ENCODE peak calls at places on chromosome 6, in five cellular contexts. F, S, N, Y and K are unnamed samples.

GRCh38 chr6:4912559-4912958 is 91.3 kb downstream of the RPP40 start:
- DNase-seq in F (no peak), S (no peak), N (no peak), Y (no peak), K (no peak)

GRCh38 chr6:89433637-89434499 is 916 bp downstream of the ANKRD6 start:
- DNase-seq in F (no peak), S (no peak), N (no peak), Y (no peak), K (peak)

GRCh38 chr6:42923656-42924055 is 5.6 kb upstream of the CNPY3 start:
- DNase-seq in F (no peak), S (no peak), N (no peak), Y (peak), K (no peak)

GRCh38 chr6:113406051-113406695 is 451.0 kb upstream of the MARCKS start:
- DNase-seq in F (no peak), S (no peak), N (no peak), Y (no peak), K (no peak)

GRCh38 chr6:73879466-73879865 is 183.5 kb downstream of the CD109 start:
- DNase-seq in F (no peak), S (no peak), N (no peak), Y (no peak), K (no peak)

GRCh38 chr6:36094238-36094637 is 36.1 kb upstream of the MAPK13 start:
- DNase-seq in F (no peak), S (no peak), N (no peak), Y (no peak), K (no peak)

GRCh38 chr6:36927114-36927513 is 27.4 kb upstream of the PI16 start:
- DNase-seq in F (no peak), S (no peak), N (no peak), Y (no peak), K (no peak)

GRCh38 chr6:31308050-31308844 is 36.4 kb upstream of the HLA-C start:
- DNase-seq in F (no peak), S (peak), N (peak), Y (no peak), K (peak)

GRCh38 chr6:135266675-135267074 is 85.6 kb downstream of the MYB start:
- DNase-seq in F (no peak), S (no peak), N (peak), Y (no peak), K (no peak)